ENCODE peak calls at places on chromosomes 12 and 14, in six cellular contexts. V is RWPE1; S is frontal cortex; C is neural crest cell; J is islet precursor cell; F is activated CD8-positive, alpha-beta memory T cell treated with anti-CD3 and anti-CD28 coated beads for 48 hours. U is an unnamed sample.

GRCh38 chr14:21133896-21134295 is 22.0 kb downstream of the OR5AU1 start:
- DNase-seq in J (no peak), S (no peak), C (no peak), V (no peak), F (no peak), U (peak; percentile 20)

GRCh38 chr14:61495809-61496208 is 174.4 kb downstream of the PRKCH start:
- DNase-seq in F (no peak), C (no peak), V (no peak), S (no peak), J (no peak), U (no peak)

GRCh38 chr14:70020350-70021170 is 141.3 kb downstream of the SMOC1 start:
- DNase-seq in J (no peak), F (no peak), C (no peak), S (peak; percentile 14), V (no peak), U (no peak)

GRCh38 chr14:62143235-62143634 is 381.0 kb downstream of the SNAPC1 start:
- DNase-seq in F (no peak), J (peak; percentile 55), C (no peak), S (no peak), V (peak; percentile 5), U (no peak)

GRCh38 chr12:95838125-95838524 is 20.6 kb upstream of the SNRPF start:
- DNase-seq in F (no peak), V (no peak), J (no peak), C (no peak), S (no peak), U (no peak)

GRCh38 chr14:68268719-68269118 is 449.1 kb downstream of the RAD51B start:
- DNase-seq in V (no peak), S (no peak), C (no peak), F (no peak), J (no peak), U (no peak)

GRCh38 chr12:80170915-80171314 is 71.6 kb downstream of the OTOGL start:
- DNase-seq in C (no peak), S (no peak), J (no peak), V (no peak), F (no peak), U (no peak)

GRCh38 chr12:120661432-120661831 is 21.0 kb downstream of the CABP1 start:
- DNase-seq in V (no peak), J (no peak), F (no peak), S (no peak), C (no peak), U (no peak)

GRCh38 chr14:104139460-104140212 is 1.2 kb downstream of the KIF26A start:
- DNase-seq in S (no peak), J (no peak), C (no peak), V (no peak), F (no peak), U (no peak)

GRCh38 chr14:70836946-70837345 is 27.6 kb upstream of the MAP3K9 start:
- DNase-seq in J (no peak), F (no peak), S (no peak), C (no peak), V (no peak), U (no peak)

GRCh38 chr12:4271433-4272013 is 2.0 kb upstream of the CCND2 start:
- DNase-seq in F (peak; percentile 47), S (peak; percentile 31), V (peak; percentile 14), C (no peak), J (peak; percentile 77), U (no peak)

GRCh38 chr12:48459259-48459658 is 13.1 kb upstream of the ANP32D start:
- DNase-seq in F (no peak), V (no peak), J (no peak), C (no peak), S (no peak), U (no peak)

GRCh38 chr12:62075860-62076259 is 184.3 kb upstream of the USP15 start:
- DNase-seq in J (no peak), C (no peak), F (no peak), V (no peak), S (no peak), U (no peak)

GRCh38 chr14:23078692-23079116 is 16.2 kb downstream of the ACIN1 start:
- DNase-seq in C (no peak), S (no peak), J (peak; percentile 93), F (no peak), V (peak; percentile 77), U (no peak)

GRCh38 chr12:630656-631632 is 32.3 kb downstream of the NINJ2 start:
- DNase-seq in V (no peak), S (no peak), J (peak; percentile 81), C (no peak), F (no peak), U (no peak)

GRCh38 chr12:94289551-94290312 is 141.4 kb downstream of the PLXNC1 start:
- DNase-seq in F (no peak), S (no peak), V (peak; percentile 17), C (no peak), J (peak; percentile 59), U (no peak)

GRCh38 chr12:65755596-65755978 is 68.7 kb upstream of the HMGA2 start:
- DNase-seq in S (no peak), C (no peak), F (no peak), V (no peak), J (no peak), U (no peak)

GRCh38 chr14:68790656-68791077 is 2.2 kb downstream of the ZFP36L1 start:
- DNase-seq in V (no peak), S (no peak), C (no peak), F (no peak), J (peak; percentile 47), U (no peak)

GRCh38 chr14:81062816-81063215 is 107.4 kb downstream of the TSHR start:
- DNase-seq in F (no peak), C (no peak), S (no peak), J (peak; percentile 59), V (no peak), U (no peak)

GRCh38 chr14:58491593-58491992 is 64.1 kb downstream of the KIAA0586 start:
- DNase-seq in S (no peak), J (no peak), V (no peak), C (no peak), F (no peak), U (no peak)

GRCh38 chr12:51482808-51483532 is 58.3 kb downstream of the SLC4A8 start:
- DNase-seq in J (no peak), S (no peak), V (no peak), F (peak; percentile 11), C (no peak), U (no peak)

GRCh38 chr14:33848706-33849454 is 102.0 kb downstream of the EGLN3 start:
- DNase-seq in C (peak; percentile 76), F (no peak), S (no peak), J (peak; percentile 97), V (peak; percentile 34), U (peak; percentile 85)

GRCh38 chr14:42855159-42855558 is 1248.5 kb downstream of the LRFN5 start:
- DNase-seq in J (no peak), V (no peak), F (no peak), S (no peak), C (no peak), U (no peak)

GRCh38 chr12:92436847-92437246 is 265.9 kb upstream of the PLEKHG7 start:
- DNase-seq in F (no peak), J (no peak), S (no peak), C (no peak), V (no peak), U (no peak)

GRCh38 chr12:132571051-132571450 is 39.3 kb downstream of the LRCOL1 start:
- DNase-seq in V (no peak), F (no peak), S (no peak), J (no peak), C (no peak), U (no peak)

GRCh38 chr12:11824069-11824468 is 174.6 kb downstream of the ETV6 start:
- DNase-seq in C (no peak), V (no peak), F (no peak), S (no peak), J (peak; percentile 35), U (no peak)

GRCh38 chr14:62655161-62655560 is 390.1 kb downstream of the KCNH5 start:
- DNase-seq in S (no peak), F (no peak), C (no peak), J (no peak), V (no peak), U (no peak)

GRCh38 chr14:37329189-37330001 is 131.7 kb downstream of the MIPOL1 start:
- DNase-seq in V (no peak), F (no peak), J (no peak), S (no peak), C (no peak), U (no peak)

GRCh38 chr12:27431185-27431584 is 15.4 kb upstream of the SMCO2 start:
- DNase-seq in S (no peak), J (no peak), C (no peak), V (no peak), F (no peak), U (no peak)

GRCh38 chr12:132522586-132523380 is 32.8 kb downstream of the FBRSL1 start:
- DNase-seq in S (no peak), V (no peak), F (no peak), J (no peak), C (no peak), U (no peak)

GRCh38 chr12:53795927-53796326 is 44.1 kb upstream of the CISTR start:
- DNase-seq in F (no peak), V (no peak), S (no peak), J (no peak), C (no peak), U (no peak)

GRCh38 chr12:59113831-59114273 is 193.5 kb upstream of the LRIG3 start:
- DNase-seq in C (peak; percentile 83), V (peak; percentile 54), S (peak; percentile 10), F (peak; percentile 3), J (peak; percentile 91), U (peak; percentile 56)

U was measured in iPS DF 19.7.